ENCODE peak calls at places on chromosomes 6 and 20, in eight cellular contexts. B, Z, N, F, Q, J, I and M are unnamed samples.

GRCh38 chr20:577167-577791 is 32.8 kb downstream of the TCF15 start:
- DNase-seq in B (peak; percentile 69), Z (no peak), N (no peak), F (peak; percentile 18), Q (no peak), J (no peak), I (no peak), M (no peak)

GRCh38 chr6:31544676-31545075 is 1.7 kb downstream of the ATP6V1G2 start:
- DNase-seq in B (no peak), Z (no peak), N (no peak), F (no peak), Q (no peak), J (no peak), I (no peak), M (no peak)

GRCh38 chr20:38764563-38765355 is 16.5 kb downstream of the ACTR5 start:
- DNase-seq in B (no peak), Z (no peak), N (peak; percentile 81), F (peak; percentile 93), Q (no peak), J (no peak), I (no peak), M (no peak)

GRCh38 chr20:63908008-63908682 is 13.2 kb downstream of the DNAJC5 start:
- DNase-seq in B (no peak), Z (no peak), N (no peak), F (no peak), Q (no peak), J (no peak), I (no peak), M (no peak)

GRCh38 chr6:136035378-136036070 is 184.0 kb downstream of the PDE7B start:
- DNase-seq in B (no peak), Z (no peak), N (no peak), F (peak; percentile 72), Q (no peak), J (no peak), I (no peak), M (no peak)

GRCh38 chr20:11331096-11331495 is 586.6 kb upstream of the BTBD3 start:
- DNase-seq in B (no peak), Z (no peak), N (no peak), F (no peak), Q (no peak), J (no peak), I (no peak), M (no peak)

GRCh38 chr6:132964868-132965382 is 150.6 kb downstream of the RPS12 start:
- DNase-seq in B (no peak), Z (no peak), N (no peak), F (peak; percentile 18), Q (no peak), J (no peak), I (no peak), M (no peak)

GRCh38 chr6:109093732-109094131 is 914 bp downstream of the SESN1 start:
- DNase-seq in B (no peak), Z (no peak), N (no peak), F (peak; percentile 14), Q (no peak), J (no peak), I (no peak), M (no peak)

GRCh38 chr6:17506962-17507361 is 93.1 kb upstream of the FAM8A1 start:
- DNase-seq in B (no peak), Z (no peak), N (no peak), F (no peak), Q (no peak), J (no peak), I (no peak), M (no peak)

GRCh38 chr6:151916075-151916474 is 108.6 kb downstream of the ESR1 start:
- DNase-seq in B (no peak), Z (no peak), N (no peak), F (no peak), Q (no peak), J (no peak), I (no peak), M (no peak)

GRCh38 chr20:36093025-36093803 is 61.3 kb upstream of the EPB41L1 start:
- DNase-seq in B (no peak), Z (peak; percentile 60), N (peak; percentile 59), F (no peak), Q (peak; percentile 25), J (peak; percentile 90), I (peak; percentile 51), M (peak; percentile 79)

GRCh38 chr20:48631114-48632016 is 196.4 kb downstream of the PREX1 start:
- DNase-seq in B (no peak), Z (no peak), N (no peak), F (peak; percentile 24), Q (no peak), J (no peak), I (no peak), M (peak; percentile 51)

GRCh38 chr6:161048636-161049035 is 57.1 kb downstream of the MAP3K4 start:
- DNase-seq in B (no peak), Z (no peak), N (no peak), F (peak; percentile 70), Q (no peak), J (no peak), I (no peak), M (no peak)

GRCh38 chr6:84764332-84765049 is at the start of gene TBX18:
- DNase-seq in B (peak; percentile 99), Z (no peak), N (peak; percentile 73), F (peak; percentile 88), Q (peak; percentile 94), J (peak; percentile 61), I (peak; percentile 87), M (peak; percentile 65)

GRCh38 chr6:158115102-158115501 is 53.0 kb downstream of the SERAC1 start:
- DNase-seq in B (no peak), Z (no peak), N (no peak), F (no peak), Q (no peak), J (no peak), I (no peak), M (no peak)

GRCh38 chr6:110476046-110476849 is at the start of gene SLC22A16:
- DNase-seq in B (no peak), Z (no peak), N (no peak), F (no peak), Q (no peak), J (peak; percentile 62), I (peak; percentile 23), M (peak; percentile 83)

GRCh38 chr6:37005061-37005810 is at the start of gene FGD2:
- DNase-seq in B (peak; percentile 39), Z (no peak), N (no peak), F (no peak), Q (no peak), J (no peak), I (no peak), M (peak; percentile 90)
- H3K4me3 ChIP-seq in B (no peak within 1 kb of the TSS), Z (no peak within 1 kb of the TSS), N (peak within 1 kb of the TSS; percentile 40), F (no peak within 1 kb of the TSS), Q (no peak within 1 kb of the TSS), J (peak within 1 kb of the TSS; percentile 58), I (no peak within 1 kb of the TSS), M (peak within 1 kb of the TSS; percentile 55)

DNA sequence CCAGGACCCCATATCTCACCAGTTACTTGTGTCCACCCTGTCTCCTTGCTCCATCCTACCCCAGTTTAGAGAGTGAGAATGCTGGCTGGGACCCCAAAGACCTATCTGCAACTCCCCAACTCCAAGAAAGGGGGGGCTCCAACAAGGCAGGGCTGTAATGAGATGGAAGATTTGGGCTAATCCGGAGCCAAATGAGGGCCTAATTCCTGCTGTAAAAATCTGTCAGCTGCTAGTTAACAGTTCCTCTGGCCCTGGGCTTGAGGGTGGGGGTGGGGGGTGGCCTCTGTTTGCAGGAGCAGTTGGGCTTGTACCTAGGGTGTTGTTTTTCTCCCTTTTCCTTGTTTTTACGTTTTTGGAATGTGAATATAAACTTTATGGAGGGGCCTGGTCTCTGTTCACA is 70.5 kb downstream of the NCR2 start:
- DNase-seq in B (no peak), Z (no peak), N (no peak), F (no peak), Q (no peak), J (no peak), I (no peak), M (no peak)
- H3K27me3 ChIP-seq in B (peaks cover 99% of the 10 kb centered on the region), Z (no peaks in the 10 kb centered on the region), N (peaks cover 11% of the 10 kb centered on the region), F (peaks cover 20% of the 10 kb centered on the region), Q (peaks cover 82% of the 10 kb centered on the region), J (peaks cover 22% of the 10 kb centered on the region), I (peaks cover 40% of the 10 kb centered on the region), M (no peaks in the 10 kb centered on the region)

GRCh38 chr20:57087102-57087501 is 179.3 kb downstream of the BMP7 start:
- DNase-seq in B (no peak), Z (no peak), N (no peak), F (no peak), Q (no peak), J (no peak), I (no peak), M (no peak)
- TF ChIP-seq CTCF in B (peak; percentile 28), Z (no peak), N (no peak), F (no peak), Q (no peak), J (no peak), I (no peak), M (no peak)

DNA sequence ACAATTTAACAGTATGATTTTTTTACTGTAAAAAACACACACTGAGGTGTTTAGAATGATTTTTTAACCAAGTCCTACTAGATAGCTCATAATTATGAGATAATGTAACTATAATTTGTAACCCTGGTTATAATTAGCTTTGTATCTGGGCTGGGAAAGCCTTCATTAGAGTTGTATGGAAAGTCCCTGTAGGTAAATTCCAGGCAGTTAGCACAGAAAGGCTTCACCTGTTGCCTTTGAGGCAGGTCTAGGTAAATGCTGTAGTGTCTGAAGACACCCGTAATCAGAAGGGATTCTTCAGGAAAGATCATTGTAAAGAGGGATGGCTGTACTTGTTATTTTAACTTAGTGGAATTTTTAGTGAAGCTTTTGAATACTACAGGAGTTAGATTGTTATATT is 1.9 kb downstream of the TMEM200A start:
- DNase-seq in B (no peak), Z (no peak), N (no peak), F (no peak), Q (no peak), J (no peak), I (no peak), M (no peak)
- H3K4me3 ChIP-seq in B (no peak overlapping the region), Z (no peak overlapping the region), N (peak overlapping the region; percentile 82), F (peak overlapping the region; percentile 85), Q (no peak overlapping the region), J (peak overlapping the region; percentile 68), I (no peak overlapping the region), M (no peak overlapping the region)

DNA sequence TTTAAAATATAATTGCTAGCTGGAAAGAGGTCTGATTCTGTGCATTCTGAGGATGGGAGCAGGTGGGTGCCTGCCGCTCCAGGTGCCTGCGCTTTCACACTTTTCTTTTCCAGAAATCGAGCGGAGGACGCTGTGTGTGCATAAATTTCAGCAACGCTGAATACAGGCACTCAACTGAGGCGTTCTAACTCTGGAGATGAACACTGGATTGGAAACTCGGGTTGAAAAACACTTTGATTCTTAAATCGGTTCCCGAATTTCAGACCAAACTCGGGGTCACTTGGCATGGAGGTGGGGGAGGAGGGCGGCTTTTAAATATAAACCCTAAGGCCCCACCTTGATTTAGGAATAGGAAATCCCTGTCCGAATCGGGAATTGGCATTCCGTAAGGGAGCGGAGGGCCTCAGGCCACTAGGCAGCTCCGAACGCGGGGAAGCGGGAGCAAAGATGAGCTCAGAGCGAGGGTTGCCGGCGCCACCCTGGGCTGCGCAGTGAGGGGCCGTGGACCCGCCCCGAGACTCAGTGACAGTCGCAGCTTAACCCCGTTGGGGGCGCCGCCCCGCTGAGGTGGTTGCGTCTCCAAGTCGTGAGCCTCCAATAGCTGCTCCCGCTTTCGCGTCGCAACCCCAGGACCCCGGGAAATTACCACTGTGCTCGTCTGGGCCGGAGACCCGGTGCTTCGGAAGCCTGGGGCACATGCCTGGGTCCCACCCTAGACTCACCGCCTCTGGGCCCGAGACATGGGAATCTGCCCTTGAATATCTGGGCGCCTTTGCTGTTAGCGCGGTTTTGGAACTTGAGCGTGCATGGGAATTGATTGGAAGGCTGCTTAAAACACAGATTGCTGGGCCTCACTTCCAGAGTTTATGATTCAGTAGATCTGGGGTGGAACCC is 4.5 kb upstream of the SIM1 start:
- DNase-seq in B (peak; percentile 70), Z (no peak), N (no peak), F (no peak), Q (no peak), J (no peak), I (no peak), M (no peak)
- H3K27me3 ChIP-seq in B (peaks cover 98% of the 10 kb centered on the region), Z (peaks cover 41% of the 10 kb centered on the region), N (peaks cover 75% of the 10 kb centered on the region), F (peaks cover 90% of the 10 kb centered on the region), Q (peaks cover 100% of the 10 kb centered on the region), J (peaks cover 83% of the 10 kb centered on the region), I (peaks cover 100% of the 10 kb centered on the region), M (peaks cover 74% of the 10 kb centered on the region)